ENCODE peak calls at places on chromosomes 5 and 9, in seven cellular contexts. U is endodermal cell, G is left lung, Y is stomach, P is prostate gland, N is colonic mucosa, Z is PC-3. L is an unnamed sample. For H3K4me1, the result is how much of the 10 kb centered on the place peaks cover.

GRCh38 chr9:37998881-37999311 is 70.1 kb downstream of the SHB start:
- DNase-seq in U (no peak), G (peak), Y (no peak), P (no peak), N (no peak), Z (no peak), L (no peak)

GRCh38 chr9:109745335-109746283 is 34.4 kb upstream of the PALM2AKAP2 start:
- DNase-seq in U (peak), G (peak), Y (no peak), P (peak), N (peak), Z (peak), L (no peak)

GRCh38 chr9:75683591-75683990 is 206.9 kb upstream of the PCSK5 start:
- DNase-seq in U (no peak), G (no peak), Y (no peak), P (no peak), N (no peak), Z (no peak), L (no peak)

GRCh38 chr5:58245479-58245845 is 214.4 kb downstream of the PLK2 start:
- DNase-seq in U (no peak), G (no peak), Y (no peak), P (no peak), N (no peak), Z (peak), L (no peak)

GRCh38 chr5:57036621-57037160 is 84.8 kb upstream of the MIER3 start:
- DNase-seq in U (no peak), G (no peak), Y (no peak), P (no peak), N (no peak), Z (no peak), L (no peak)

GRCh38 chr5:141001854-141002666 is 35.8 kb downstream of the PCDHAC2 start:
- DNase-seq in U (peak), G (peak), Y (peak), P (no peak), N (peak), Z (peak), L (peak)

GRCh38 chr5:173812811-173813550 is 75.2 kb upstream of the CPEB4 start:
- DNase-seq in U (no peak), G (no peak), Y (no peak), P (no peak), N (no peak), Z (no peak), L (no peak)

GRCh38 chr5:123875444-123876264 is 363.7 kb downstream of the CSNK1G3 start:
- DNase-seq in U (peak), G (no peak), Y (no peak), P (no peak), N (peak), Z (no peak), L (no peak)

GRCh38 chr9:130106860-130107848 is 53.4 kb downstream of the GPR107 start:
- DNase-seq in U (peak), G (peak), Y (peak), P (peak), N (peak), Z (peak), L (peak)

GRCh38 chr5:102754499-102755424 is at the start of gene PAM:
- DNase-seq in U (peak), G (peak), Y (peak), P (peak), N (peak), Z (peak), L (peak)

GRCh38 chr5:135159626-135160025 is 125.6 kb upstream of the PITX1 start:
- DNase-seq in U (no peak), G (no peak), Y (no peak), P (no peak), N (no peak), Z (no peak), L (no peak)

GRCh38 chr5:76404694-76405306 is 1.7 kb downstream of the IQGAP2 start:
- DNase-seq in U (peak), G (no peak), Y (no peak), P (no peak), N (no peak), Z (no peak), L (no peak)

GRCh38 chr5:50752800-50753199 is 86.4 kb downstream of the PARP8 start:
- DNase-seq in U (no peak), G (no peak), Y (no peak), P (no peak), N (no peak), Z (no peak), L (no peak)

GRCh38 chr9:92944921-92945320 is 2.4 kb upstream of the FGD3 start:
- DNase-seq in U (no peak), G (no peak), Y (no peak), P (no peak), N (no peak), Z (no peak), L (no peak)

GRCh38 chr5:163951069-163951468 is 445.6 kb downstream of the MAT2B start:
- DNase-seq in U (no peak), G (no peak), Y (no peak), P (no peak), N (no peak), Z (no peak), L (no peak)

GRCh38 chr5:77645158-77645994 is 6.9 kb upstream of the OTP start:
- DNase-seq in U (peak), G (no peak), Y (peak), P (no peak), N (no peak), Z (no peak), L (no peak)

GRCh38 chr5:91144491-91145232 is 238.5 kb downstream of the ARRDC3 start:
- DNase-seq in U (no peak), G (no peak), Y (no peak), P (no peak), N (no peak), Z (no peak), L (no peak)

GRCh38 chr5:145936401-145937131 is at the start of gene SH3RF2:
- DNase-seq in U (peak), G (peak), Y (peak), P (peak), N (peak), Z (peak), L (peak)

GRCh38 chr5:179319741-179320281 is 25.4 kb downstream of the ADAMTS2 start:
- DNase-seq in U (no peak), G (peak), Y (no peak), P (no peak), N (no peak), Z (no peak), L (no peak)

GRCh38 chr5:13866792-13867191 is 77.7 kb downstream of the DNAH5 start:
- DNase-seq in U (peak), G (no peak), Y (no peak), P (no peak), N (no peak), Z (peak), L (no peak)

GRCh38 chr5:43312699-43313034 is 545 bp downstream of the HMGCS1 start:
- DNase-seq in U (no peak), G (no peak), Y (no peak), P (no peak), N (no peak), Z (peak), L (no peak)

GRCh38 chr5:32202394-32202793 is 28.3 kb upstream of the GOLPH3 start:
- DNase-seq in U (no peak), G (no peak), Y (no peak), P (no peak), N (no peak), Z (no peak), L (no peak)

GRCh38 chr5:39716532-39716971 is 291.8 kb upstream of the DAB2 start:
- DNase-seq in U (peak), G (peak), Y (peak), P (no peak), N (peak), Z (peak), L (peak)

GRCh38 chr9:77386187-77386586 is 208.9 kb downstream of the VPS13A start:
- DNase-seq in U (no peak), G (no peak), Y (no peak), P (no peak), N (no peak), Z (no peak), L (no peak)

GRCh38 chr5:93154551-93154950 is 426.5 kb downstream of the NR2F1-AS1 start:
- DNase-seq in U (no peak), G (no peak), Y (no peak), P (no peak), N (no peak), Z (no peak), L (no peak)

GRCh38 chr5:72541501-72542235 is 34.5 kb upstream of the ZNF366 start:
- DNase-seq in U (peak), G (no peak), Y (no peak), P (no peak), N (no peak), Z (no peak), L (no peak)

GRCh38 chr5:54440456-54440893 is 15.0 kb upstream of the HSPB3 start:
- DNase-seq in U (no peak), G (no peak), Y (no peak), P (peak), N (no peak), Z (no peak), L (no peak)

GRCh38 chr9:70168521-70168920 is 90.3 kb upstream of the SMC5 start:
- DNase-seq in U (no peak), G (no peak), Y (no peak), P (no peak), N (no peak), Z (no peak), L (no peak)

GRCh38 chr9:2849943-2850342 is 6.0 kb upstream of the PUM3 start:
- DNase-seq in U (no peak), G (no peak), Y (no peak), P (no peak), N (no peak), Z (no peak), L (no peak)

GRCh38 chr5:77301447-77301878 is 91.0 kb downstream of the PDE8B start:
- DNase-seq in U (no peak), G (no peak), Y (no peak), P (no peak), N (no peak), Z (peak), L (no peak)

GRCh38 chr9:110775724-110776123 is 107.1 kb downstream of the MUSK start:
- DNase-seq in U (no peak), G (no peak), Y (no peak), P (no peak), N (no peak), Z (no peak), L (no peak)

GRCh38 chr5:61030163-61030482 is 85.1 kb downstream of the NDUFAF2 start:
- DNase-seq in U (no peak), G (no peak), Y (no peak), P (no peak), N (no peak), Z (no peak), L (no peak)

GRCh38 chr9:69122391-69123141 is 51.5 kb upstream of the TJP2 start:
- DNase-seq in U (peak), G (no peak), Y (peak), P (peak), N (peak), Z (peak), L (no peak)

GRCh38 chr9:90024419-90024818 is 419.6 kb downstream of the GADD45G start:
- DNase-seq in U (no peak), G (no peak), Y (no peak), P (no peak), N (no peak), Z (no peak), L (no peak)

GRCh38 chr5:94181940-94182339 is 436.5 kb downstream of the KIAA0825 start:
- DNase-seq in U (peak), G (no peak), Y (no peak), P (no peak), N (no peak), Z (no peak), L (no peak)

GRCh38 chr9:129027685-129028191 is 393 bp downstream of the SH3GLB2 start:
- DNase-seq in U (no peak), G (peak), Y (peak), P (no peak), N (no peak), Z (peak), L (no peak)

GRCh38 chr5:179930788-179931473 is 23.2 kb upstream of the TBC1D9B start:
- DNase-seq in U (no peak), G (no peak), Y (no peak), P (no peak), N (no peak), Z (no peak), L (no peak)

GRCh38 chr5:148394587-148395019 is 10.8 kb downstream of the FBXO38 start:
- DNase-seq in U (no peak), G (no peak), Y (no peak), P (no peak), N (no peak), Z (no peak), L (no peak)

GRCh38 chr5:172678902-172679301 is 37.8 kb downstream of the NEURL1B start:
- DNase-seq in U (no peak), G (peak), Y (peak), P (no peak), N (no peak), Z (no peak), L (peak)

GRCh38 chr9:82829818-82830217 is 233.1 kb downstream of the RASEF start:
- DNase-seq in U (no peak), G (no peak), Y (no peak), P (no peak), N (no peak), Z (peak), L (no peak)

GRCh38 chr9:136975624-136976023 is 1.7 kb upstream of the PTGDS start:
- DNase-seq in U (peak), G (no peak), Y (no peak), P (no peak), N (no peak), Z (no peak), L (no peak)
- TF ChIP-seq CTCF in U (peak), G (no peak), Y (no peak), P (no peak), N (no peak), Z (no peak), L (peak)

GRCh38 chr5:120540097-120540496 is 76.0 kb downstream of the PRR16 start:
- DNase-seq in U (no peak), G (no peak), Y (no peak), P (no peak), N (no peak), Z (no peak), L (no peak)
- H3K4me1 ChIP-seq in U (under half), G (under half), Y (under half), P (under half), N (under half), Z (under half), L (under half)

DNA sequence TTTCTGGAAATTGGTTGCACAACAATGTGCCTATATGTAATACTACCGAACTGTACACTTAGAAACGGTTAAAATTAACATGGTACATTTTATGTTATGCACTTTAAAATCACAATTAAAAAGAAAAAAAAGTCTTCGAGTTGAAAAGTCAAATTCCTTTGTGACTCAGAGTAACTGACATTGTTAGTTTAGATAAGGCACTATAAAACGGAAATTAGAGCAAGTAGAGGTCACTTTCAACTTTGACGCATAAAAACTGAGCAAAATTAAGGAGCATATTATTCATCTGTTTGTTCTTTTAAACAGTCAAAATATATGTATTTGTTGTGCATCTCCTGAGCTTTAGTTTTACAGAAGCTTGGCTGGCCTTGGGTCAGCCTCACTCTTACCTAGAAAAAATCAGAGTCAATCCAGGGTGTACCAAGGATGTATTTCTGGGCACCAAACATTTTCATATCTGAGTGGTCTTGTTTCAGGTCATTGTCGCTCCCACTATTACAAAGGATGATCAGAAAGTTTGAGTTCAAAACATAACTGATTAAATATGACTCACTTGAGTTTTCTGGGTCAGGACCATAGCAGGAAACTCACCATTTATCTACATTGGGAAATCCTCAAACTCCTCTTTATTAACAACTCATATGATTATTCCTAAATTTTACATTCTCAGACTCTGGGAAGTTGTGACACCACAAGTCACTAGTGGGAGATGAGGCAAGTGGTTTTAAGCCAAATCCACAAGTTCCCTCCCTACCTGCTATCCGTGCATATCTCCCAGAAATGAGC is 160.6 kb downstream of the CCDC192 start:
- DNase-seq in U (no peak), G (no peak), Y (no peak), P (no peak), N (no peak), Z (peak), L (no peak)
- H3K27ac ChIP-seq in U (no peak), G (no peak), Y (no peak), P (no peak), N (no peak), Z (peak), L (peak)

GRCh38 chr5:161042862-161043261 is 190.9 kb upstream of the ATP10B start:
- DNase-seq in U (no peak), G (no peak), Y (no peak), P (no peak), N (no peak), Z (no peak), L (no peak)

GRCh38 chr5:161051920-161052500 is 200.0 kb upstream of the ATP10B start:
- DNase-seq in U (no peak), G (no peak), Y (no peak), P (no peak), N (no peak), Z (peak), L (no peak)

DNA sequence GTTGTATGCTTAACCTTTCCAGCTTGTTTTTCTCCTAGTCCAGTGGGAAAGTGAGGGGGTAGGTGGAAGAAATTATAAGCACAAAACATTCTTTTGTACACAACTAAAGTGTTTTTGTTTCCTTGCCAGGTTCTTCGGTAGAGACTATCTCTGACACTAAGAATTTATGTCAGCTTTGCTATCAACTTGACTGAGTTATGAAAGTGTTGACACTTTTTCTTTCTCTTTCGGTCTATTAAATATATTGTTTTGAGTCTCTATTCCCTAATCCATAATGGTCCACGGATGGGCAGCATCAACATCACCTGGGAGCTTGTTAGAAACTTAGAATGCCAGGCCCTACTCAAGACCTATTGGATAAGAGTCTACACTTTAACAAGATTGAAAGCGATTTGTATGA is 195.0 kb upstream of the ATP10B start:
- DNase-seq in U (no peak), G (no peak), Y (no peak), P (no peak), N (no peak), Z (no peak), L (no peak)
- TF ChIP-seq CTCF in U (no peak), G (no peak), Y (no peak), P (no peak), N (no peak), Z (no peak), L (no peak)

GRCh38 chr5:38113456-38113855 is 144.9 kb upstream of the EGFLAM start:
- DNase-seq in U (no peak), G (no peak), Y (no peak), P (no peak), N (no peak), Z (no peak), L (no peak)
- H3K4me1 ChIP-seq in U (under half), G (under half), Y (under half), P (under half), N (under half), Z (under half), L (under half)

DNA sequence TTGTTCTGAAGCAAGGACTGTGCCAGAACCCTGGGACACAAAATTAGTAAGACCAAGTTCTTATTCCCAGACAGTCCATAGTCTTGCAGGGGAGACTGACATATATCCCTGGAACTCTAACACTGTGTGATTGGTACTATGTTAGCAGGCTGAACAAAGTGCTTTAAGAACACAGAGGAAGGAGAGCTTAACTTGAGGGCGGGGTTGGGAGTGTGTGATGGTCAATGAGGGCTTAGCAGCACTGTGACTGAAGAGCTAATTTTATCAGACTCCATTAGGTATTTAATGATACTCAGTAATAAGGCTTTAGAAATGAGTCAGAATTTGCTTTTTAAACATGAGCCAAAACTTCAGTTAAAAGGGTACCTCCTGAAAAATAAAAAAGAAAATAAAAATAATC is 14.9 kb upstream of the SPATA24 start:
- DNase-seq in U (no peak), G (no peak), Y (no peak), P (no peak), N (no peak), Z (no peak), L (no peak)
- H3K27ac ChIP-seq in U (no peak), G (no peak), Y (no peak), P (no peak), N (peak), Z (no peak), L (no peak)

DNA sequence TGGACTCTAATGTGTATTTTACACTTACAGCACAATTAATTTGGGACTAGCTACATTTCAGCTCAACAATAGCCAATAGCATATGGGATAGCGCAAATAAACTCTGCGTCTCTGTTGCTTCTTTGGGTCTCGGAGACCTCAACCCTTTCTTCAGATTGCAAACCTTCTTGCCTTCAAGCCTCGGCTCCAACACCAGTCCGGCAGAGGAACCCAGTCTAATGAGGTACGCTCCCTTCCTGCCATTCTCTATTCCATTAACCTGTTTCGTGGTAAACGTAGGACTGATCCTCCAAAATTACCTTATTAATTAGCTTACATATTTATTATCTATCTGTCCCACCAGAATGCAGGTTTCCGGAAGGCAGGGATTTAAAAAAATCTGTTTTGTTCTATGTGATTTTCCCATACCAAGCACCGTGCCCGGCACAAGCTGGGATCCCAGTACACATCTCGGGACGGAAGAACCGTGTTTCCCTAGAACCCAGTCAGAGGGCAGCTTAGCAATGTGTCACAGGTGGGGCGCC is 525 bp upstream of the DAPK1 start:
- DNase-seq in U (peak), G (no peak), Y (no peak), P (no peak), N (no peak), Z (no peak), L (no peak)
- TF ChIP-seq CTCF in U (no peak), G (no peak), Y (no peak), P (no peak), N (no peak), Z (no peak), L (no peak)